ENCODE peak calls at places on chromosome 16, in four cellular contexts. U is sigmoid colon, N is breast epithelium, Y is HCT116. L is an unnamed sample. For H3K9me3, the result is how much of the 10 kb centered on the place peaks cover.

GRCh38 chr16:22342082-22342481 is 32.3 kb downstream of the CDR2 start:
- DNase-seq in U (no peak), N (no peak), Y (no peak), L (no peak)

GRCh38 chr16:3979518-3979917 is 99.0 kb upstream of the CREBBP start:
- DNase-seq in N (no peak), U (no peak), Y (no peak), L (no peak)

GRCh38 chr16:28168991-28169554 is 42.7 kb downstream of the XPO6 start:
- DNase-seq in U (no peak), N (no peak), Y (no peak), L (no peak)

GRCh38 chr16:82093901-82094300 is 58.8 kb downstream of the HSD17B2 start:
- DNase-seq in N (no peak), Y (no peak), U (no peak), L (no peak)

GRCh38 chr16:59973966-59974365 is 1239.8 kb upstream of the GOT2 start:
- DNase-seq in Y (no peak), U (no peak), N (no peak), L (no peak)

GRCh38 chr16:12503201-12503600 is 300.5 kb downstream of the CPPED1 start:
- DNase-seq in N (no peak), U (peak), Y (no peak), L (no peak)

GRCh38 chr16:57612494-57612893 is 15.9 kb upstream of the ADGRG1 start:
- DNase-seq in U (peak), Y (no peak), N (no peak), L (peak)

GRCh38 chr16:58336332-58337089 is 41.7 kb upstream of the PRSS54 start:
- DNase-seq in Y (peak), U (peak), N (peak), L (peak)

GRCh38 chr16:24539850-24540484 is 601 bp downstream of the RBBP6 start:
- DNase-seq in N (peak), Y (no peak), U (peak), L (peak)

GRCh38 chr16:3173892-3174617 is 13.9 kb upstream of the OR1F1 start:
- DNase-seq in U (peak), N (no peak), Y (no peak), L (no peak)

GRCh38 chr16:526181-527014 is 1.1 kb upstream of the CAPN15 start:
- DNase-seq in Y (no peak), U (peak), N (no peak), L (no peak)

GRCh38 chr16:89842471-89843408 is 14.5 kb downstream of the SPIRE2 start:
- DNase-seq in N (no peak), Y (no peak), U (no peak), L (no peak)

GRCh38 chr16:57600048-57600835 is 28.2 kb upstream of the ADGRG1 start:
- DNase-seq in Y (peak), U (peak), N (peak), L (no peak)

GRCh38 chr16:13264749-13265552 is 363.6 kb downstream of the SHISA9 start:
- DNase-seq in Y (no peak), N (no peak), U (no peak), L (no peak)

GRCh38 chr16:14284930-14285541 is 213.9 kb downstream of the MRTFB start:
- DNase-seq in U (peak), N (no peak), Y (peak), L (no peak)

GRCh38 chr16:76837872-76838271 is 353.1 kb upstream of the MON1B start:
- DNase-seq in Y (no peak), N (no peak), U (no peak), L (no peak)

GRCh38 chr16:83199012-83199411 is 572.2 kb downstream of the CDH13 start:
- DNase-seq in N (no peak), U (no peak), Y (no peak), L (no peak)

GRCh38 chr16:2584742-2585650 is 47.2 kb downstream of the PDPK1 start:
- DNase-seq in Y (no peak), U (peak), N (peak), L (no peak)

GRCh38 chr16:74896389-74897370 is 88.2 kb downstream of the WDR59 start:
- DNase-seq in N (no peak), Y (peak), U (no peak), L (no peak)

GRCh38 chr16:51839697-51840462 is 688.8 kb upstream of the SALL1 start:
- DNase-seq in N (no peak), U (no peak), Y (no peak), L (no peak)

GRCh38 chr16:2852731-2853507 is 5.1 kb downstream of the PRSS22 start:
- DNase-seq in U (no peak), N (no peak), Y (no peak), L (no peak)

GRCh38 chr16:11586856-11587642 is at the start of gene LITAF:
- DNase-seq in U (peak), N (peak), Y (no peak), L (peak)

GRCh38 chr16:24635900-24636610 is 93.4 kb upstream of the TNRC6A start:
- DNase-seq in U (peak), N (peak), Y (no peak), L (peak)

DNA sequence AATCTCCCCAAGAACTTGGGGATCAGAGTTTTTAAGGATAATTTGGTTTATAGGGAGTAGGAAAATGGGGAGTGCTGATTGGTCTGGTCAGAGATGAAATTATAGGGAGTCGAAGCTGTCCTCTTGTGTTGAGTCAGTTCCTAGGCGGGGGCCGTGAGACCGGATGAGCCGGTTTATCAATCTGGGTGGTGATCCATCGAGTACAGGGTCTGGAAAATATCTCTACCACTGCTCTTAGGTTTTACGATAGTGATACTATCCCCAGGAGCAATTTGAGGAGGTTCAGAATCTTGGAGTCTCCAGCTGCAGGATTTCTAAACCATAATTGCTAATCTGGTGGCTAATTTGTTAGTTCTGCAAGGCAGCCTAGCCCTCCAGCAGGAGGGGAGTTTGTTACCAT is 403.4 kb downstream of the CDH11 start:
- DNase-seq in N (no peak), Y (no peak), U (no peak), L (no peak)
- H3K9me3 ChIP-seq in N (under half), Y (under half), U (under half), L (under half)

GRCh38 chr16:87457724-87458423 is 35.0 kb downstream of the ZCCHC14 start:
- DNase-seq in N (no peak), Y (peak), U (no peak), L (no peak)
- TF ChIP-seq POLR2AphosphoS5 in N (no peak), Y (peak), U (no peak), L (no peak)

DNA sequence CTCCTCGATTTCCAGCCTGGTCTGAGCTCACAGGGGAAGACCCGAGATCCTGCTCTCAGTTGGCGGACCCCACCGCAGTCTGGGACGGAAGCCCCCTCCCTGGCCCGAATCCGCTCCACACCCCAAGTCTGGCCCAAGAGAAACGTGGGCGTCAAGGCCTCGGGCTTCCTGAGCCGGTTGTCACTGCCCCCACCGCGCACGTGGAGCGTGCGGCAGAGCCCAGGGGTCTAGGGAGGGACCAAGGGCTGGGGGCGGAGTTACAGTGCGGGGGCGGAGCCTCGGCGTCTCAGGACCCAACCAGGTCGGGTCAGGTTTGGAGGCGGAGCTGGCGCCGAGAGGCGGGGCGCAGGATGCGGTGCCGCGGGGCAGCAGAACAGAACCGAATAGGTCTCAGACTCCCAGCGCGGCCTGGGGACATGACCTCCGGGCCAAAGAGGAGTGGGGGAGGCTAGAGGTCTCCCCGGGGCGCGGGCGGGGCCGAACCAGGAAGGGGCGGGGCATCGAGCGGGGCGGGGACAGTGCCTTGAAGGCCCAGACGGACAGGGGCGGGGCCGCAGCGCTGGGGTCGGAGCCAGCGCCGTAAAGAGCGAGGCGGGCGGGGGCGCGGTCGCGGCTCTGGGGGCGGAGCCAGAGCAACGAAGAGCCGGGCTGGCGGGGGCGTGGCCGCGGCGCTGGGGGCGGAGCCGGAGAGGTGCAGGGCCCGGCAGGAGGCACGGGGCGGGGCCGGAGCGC is 429 bp upstream of the ZFPM1 start:
- DNase-seq in U (peak), N (peak), Y (peak), L (peak)
- TF ChIP-seq POLR2A in U (no peak), N (no peak), Y (no peak), L (no peak)

GRCh38 chr16:35748621-35749252 is 2289.3 kb downstream of the TP53TG3F start:
- DNase-seq in N (no peak), U (no peak), Y (no peak), L (peak)
- H3K9me3 ChIP-seq in N (half or more), U (under half), Y (under half), L (under half)